ENCODE peak calls at places on chromosomes 3 and 15, in five cellular contexts. J is SK-N-SH, F is A549, S is IMR-90, V is K562. Z is an unnamed sample.

GRCh38 chr15:32636908-32637567 is 4.5 kb upstream of the SCG5 start:
- DNase-seq in V (no peak), J (no peak), F (no peak), S (no peak), Z (no peak)

GRCh38 chr15:25408929-25409328 is 29.9 kb downstream of the UBE3A start:
- DNase-seq in J (no peak), F (no peak), S (no peak), V (no peak), Z (no peak)

GRCh38 chr3:131163-131889 is 65.2 kb upstream of the CHL1 start:
- DNase-seq in S (no peak), V (no peak), F (no peak), J (no peak), Z (no peak)

GRCh38 chr3:75224419-75224818 is 439.7 kb upstream of the FRG2C start:
- DNase-seq in V (no peak), J (no peak), S (no peak), F (no peak), Z (no peak)

GRCh38 chr15:81507831-81508230 is 133.8 kb upstream of the TMC3 start:
- DNase-seq in S (peak; percentile 27), V (no peak), F (no peak), J (no peak), Z (no peak)

GRCh38 chr3:143307613-143308183 is 188.1 kb downstream of the CHST2 start:
- DNase-seq in S (peak; percentile 76), V (peak; percentile 94), J (no peak), F (peak; percentile 42), Z (peak; percentile 31)

GRCh38 chr3:123392871-123393620 is 55.8 kb downstream of the ADCY5 start:
- DNase-seq in F (no peak), J (no peak), S (no peak), V (no peak), Z (no peak)

GRCh38 chr3:113628788-113629187 is 67.7 kb downstream of the USF3 start:
- DNase-seq in J (no peak), V (no peak), F (no peak), S (no peak), Z (no peak)

GRCh38 chr3:51967384-51968174 is at the start of gene PCBP4:
- DNase-seq in V (peak; percentile 60), S (peak; percentile 34), J (peak; percentile 88), F (no peak), Z (no peak)

GRCh38 chr3:67044295-67044694 is 46.2 kb downstream of the KBTBD8 start:
- DNase-seq in V (no peak), S (peak; percentile 8), J (no peak), F (no peak), Z (no peak)

GRCh38 chr3:150602426-150603089 is 563 bp upstream of the SELENOT start:
- DNase-seq in J (no peak), F (no peak), V (no peak), S (no peak), Z (no peak)

GRCh38 chr3:187014417-187014864 is 84.1 kb downstream of the ST6GAL1 start:
- DNase-seq in S (peak; percentile 28), J (no peak), V (no peak), F (no peak), Z (no peak)

GRCh38 chr15:69149803-69150202 is 10.6 kb upstream of the GLCE start:
- DNase-seq in V (no peak), S (no peak), F (no peak), J (no peak), Z (no peak)

GRCh38 chr3:47007482-47008257 is 28.2 kb downstream of the NBEAL2 start:
- DNase-seq in S (no peak), J (peak; percentile 26), V (no peak), F (no peak), Z (no peak)

GRCh38 chr3:183988216-183988790 is 29.4 kb downstream of the ABCC5 start:
- DNase-seq in V (peak; percentile 86), F (no peak), S (peak; percentile 90), J (no peak), Z (no peak)

GRCh38 chr3:44948239-44948638 is 27.7 kb downstream of the ZDHHC3 start:
- DNase-seq in F (no peak), S (peak; percentile 24), J (no peak), V (no peak), Z (no peak)

GRCh38 chr15:28907338-28907961 is 21.7 kb downstream of the APBA2 start:
- DNase-seq in S (no peak), V (no peak), F (no peak), J (no peak), Z (no peak)

GRCh38 chr3:56468184-56469106 is at the start of gene ERC2:
- DNase-seq in V (no peak), S (no peak), J (peak; percentile 92), F (peak; percentile 3), Z (no peak)

GRCh38 chr3:61454000-61454399 is 107.4 kb upstream of the PTPRG start:
- DNase-seq in F (no peak), S (no peak), J (no peak), V (no peak), Z (no peak)

GRCh38 chr3:78926523-78926922 is 841.3 kb downstream of the ROBO1 start:
- DNase-seq in V (no peak), F (no peak), S (peak; percentile 21), J (no peak), Z (no peak)

GRCh38 chr15:58761010-58761388 is 10.1 kb upstream of the MINDY2 start:
- DNase-seq in J (no peak), V (no peak), S (no peak), F (no peak), Z (no peak)

GRCh38 chr3:124118397-124118796 is 126.5 kb upstream of the ROPN1 start:
- DNase-seq in F (no peak), J (no peak), V (no peak), S (peak; percentile 47), Z (no peak)

GRCh38 chr3:186849392-186849975 is 7.0 kb downstream of the ADIPOQ start:
- DNase-seq in S (peak; percentile 38), V (peak; percentile 61), J (peak; percentile 60), F (peak; percentile 42), Z (peak; percentile 30)

GRCh38 chr15:91950631-91951384 is 97.3 kb downstream of the SLCO3A1 start:
- DNase-seq in J (peak; percentile 45), V (no peak), S (peak; percentile 49), F (no peak), Z (no peak)

GRCh38 chr3:42556089-42556632 is 25.6 kb downstream of the SEC22C start:
- DNase-seq in F (no peak), J (no peak), S (no peak), V (no peak), Z (no peak)

GRCh38 chr15:58109419-58109818 is 28.8 kb upstream of the AQP9 start:
- DNase-seq in S (no peak), V (peak; percentile 51), J (no peak), F (no peak), Z (no peak)

GRCh38 chr3:123066896-123067688 is at the start of gene PDIA5:
- DNase-seq in V (peak; percentile 88), F (peak; percentile 88), J (peak; percentile 96), S (peak; percentile 86), Z (peak; percentile 34)

GRCh38 chr3:8480699-8481098 is 20.9 kb upstream of the LMCD1 start:
- DNase-seq in J (no peak), F (no peak), S (no peak), V (no peak), Z (no peak)

GRCh38 chr15:99507732-99508571 is 57.8 kb upstream of the MEF2A start:
- DNase-seq in J (peak; percentile 75), V (no peak), F (no peak), S (no peak), Z (no peak)

GRCh38 chr3:152574461-152575079 is 260.4 kb upstream of the P2RY1 start:
- DNase-seq in V (peak; percentile 68), J (peak; percentile 33), F (peak; percentile 58), S (peak; percentile 51), Z (peak; percentile 26)

GRCh38 chr3:55172913-55173312 is 245.1 kb upstream of the LRTM1 start:
- DNase-seq in J (no peak), V (no peak), F (no peak), S (no peak), Z (no peak)

GRCh38 chr3:52887166-52887565 is 10.2 kb downstream of the STIMATE start:
- DNase-seq in V (no peak), F (no peak), S (no peak), J (no peak), Z (no peak)

GRCh38 chr3:172749201-172749965 is 1.1 kb upstream of the ECT2 start:
- DNase-seq in S (peak; percentile 96), J (no peak), V (no peak), F (peak; percentile 98), Z (no peak)

GRCh38 chr3:143000525-143000924 is 845 bp upstream of the U2SURP start:
- DNase-seq in F (no peak), J (peak; percentile 26), V (peak; percentile 42), S (peak; percentile 43), Z (no peak)

GRCh38 chr15:73284073-73284472 is 84.7 kb downstream of the HCN4 start:
- DNase-seq in S (peak; percentile 43), F (peak; percentile 17), J (peak; percentile 56), V (peak; percentile 21), Z (no peak)

GRCh38 chr15:101679861-101680260 is 27.7 kb upstream of the TM2D3 start:
- DNase-seq in F (no peak), V (no peak), S (no peak), J (no peak), Z (no peak)

GRCh38 chr15:60358935-60359672 is 38.7 kb downstream of the ANXA2 start:
- DNase-seq in F (peak; percentile 62), V (no peak), S (peak; percentile 93), J (peak; percentile 71), Z (no peak)

GRCh38 chr3:19885468-19885867 is 48.5 kb downstream of the EFHB start:
- DNase-seq in S (peak; percentile 41), F (peak; percentile 44), J (peak; percentile 26), V (peak; percentile 73), Z (no peak)

GRCh38 chr3:36650271-36650671 is 114.1 kb downstream of the DCLK3 start:
- DNase-seq in F (no peak), V (no peak), J (no peak), S (peak; percentile 69), Z (no peak)

GRCh38 chr15:84749111-84749991 is 959 bp downstream of the ZNF592 start:
- DNase-seq in F (peak; percentile 34), V (peak; percentile 64), S (no peak), J (peak; percentile 78), Z (no peak)
- TF ChIP-seq CTCF in F (no peak), V (no peak), S (no peak), J (no peak), Z (peak; percentile 20)

DNA sequence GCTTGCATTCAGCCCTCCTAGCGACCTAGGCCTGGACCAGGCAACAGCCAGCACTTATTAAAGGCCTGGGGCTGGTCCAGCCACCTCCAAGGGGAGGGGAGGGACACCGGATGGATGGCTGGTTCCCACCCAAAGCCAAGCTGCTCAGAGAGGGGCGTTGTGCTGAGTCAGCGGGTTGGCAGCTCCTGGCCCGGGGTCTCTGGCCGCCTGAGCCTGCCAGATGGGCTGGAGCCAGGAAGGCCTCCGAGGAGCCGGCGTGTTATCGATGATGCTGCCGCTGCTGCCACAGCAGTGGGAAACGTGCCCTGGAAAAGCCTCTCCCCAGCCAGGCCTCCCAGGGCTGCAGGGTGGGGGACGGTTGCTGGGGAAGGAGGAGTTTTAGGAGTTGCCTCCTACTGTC is 43.4 kb upstream of the TSEN2 start:
- DNase-seq in J (peak; percentile 80), F (no peak), V (no peak), S (peak; percentile 45), Z (no peak)
- TF ChIP-seq RCOR1 in J (no peak), F (no peak), V (no peak), S (no peak), Z (no peak)

GRCh38 chr3:79960594-79960993 is 192.8 kb upstream of the ROBO1 start:
- DNase-seq in F (no peak), J (no peak), S (no peak), V (no peak), Z (no peak)
- TF ChIP-seq CTCF in F (no peak), J (no peak), S (no peak), V (no peak), Z (no peak)

GRCh38 chr15:67481680-67482079 is 39.3 kb upstream of the C15orf61 start:
- DNase-seq in F (no peak), J (no peak), S (no peak), V (no peak), Z (no peak)
- TF ChIP-seq RCOR1 in F (no peak), J (no peak), S (no peak), V (no peak), Z (no peak)

Z was measured in GM12878.